ENCODE peak calls at places on chromosomes 3 and 15, in four cellular contexts. G is HL-60, J is mesenchymal stem cell, A is MM.1S. P is an unnamed sample.

GRCh38 chr3:117399311-117400068 is 689.9 kb downstream of the TUSC7 start:
- DNase-seq in G (no peak), J (peak; percentile 44), A (no peak), P (no peak)

GRCh38 chr3:180354214-180354613 is 247.7 kb upstream of the TTC14 start:
- DNase-seq in G (no peak), A (no peak), J (no peak), P (no peak)

GRCh38 chr3:56467801-56468183 is 475 bp downstream of the ERC2 start:
- DNase-seq in A (no peak), G (no peak), J (no peak), P (no peak)

GRCh38 chr3:11335056-11335608 is 62.9 kb downstream of the ATG7 start:
- DNase-seq in G (no peak), A (peak; percentile 59), J (peak; percentile 75), P (no peak)

GRCh38 chr3:55453871-55454496 is 33.1 kb downstream of the WNT5A start:
- DNase-seq in A (peak; percentile 44), G (no peak), J (no peak), P (no peak)

GRCh38 chr15:43446344-43446743 is 46.6 kb downstream of the TP53BP1 start:
- DNase-seq in J (no peak), A (no peak), G (no peak), P (no peak)

GRCh38 chr3:17033516-17034168 is 148.9 kb downstream of the PLCL2 start:
- DNase-seq in J (no peak), A (no peak), G (peak; percentile 68), P (no peak)

GRCh38 chr3:139218046-139218445 is 125.8 kb upstream of the MRPS22 start:
- DNase-seq in G (no peak), A (no peak), J (no peak), P (no peak)

GRCh38 chr3:128395500-128396125 is 71.1 kb downstream of the DNAJB8 start:
- DNase-seq in J (no peak), A (no peak), G (no peak), P (no peak)

GRCh38 chr3:193040836-193041672 is 123.4 kb upstream of the MB21D2 start:
- DNase-seq in A (peak; percentile 68), J (peak; percentile 71), G (peak; percentile 7), P (no peak)

GRCh38 chr15:80415331-80415730 is 11.1 kb downstream of the ARNT2 start:
- DNase-seq in A (no peak), J (no peak), G (no peak), P (no peak)

GRCh38 chr3:58129041-58129440 is 81.7 kb downstream of the DNASE1L3 start:
- DNase-seq in G (no peak), J (no peak), A (no peak), P (no peak)

GRCh38 chr3:45411081-45411480 is 22.7 kb downstream of the LARS2 start:
- DNase-seq in G (no peak), A (no peak), J (no peak), P (no peak)

GRCh38 chr15:66927326-66928077 is 137.9 kb upstream of the SMAD3 start:
- DNase-seq in A (no peak), J (peak; percentile 69), G (no peak), P (no peak)

GRCh38 chr15:39242345-39242744 is 338.5 kb upstream of the THBS1 start:
- DNase-seq in J (peak; percentile 44), G (no peak), A (no peak), P (no peak)

GRCh38 chr3:59549972-59550371 is 500.1 kb upstream of the CFAP20DC start:
- DNase-seq in G (no peak), A (no peak), J (no peak), P (no peak)

GRCh38 chr15:91032919-91033803 is 10.8 kb upstream of the VPS33B start:
- DNase-seq in A (peak; percentile 76), J (peak; percentile 14), G (no peak), P (no peak)

GRCh38 chr3:183193762-183194701 is 31.5 kb upstream of the LAMP3 start:
- DNase-seq in A (no peak), J (no peak), G (no peak), P (no peak)

GRCh38 chr15:99963096-99963825 is 230.0 kb upstream of the LYSMD4 start:
- DNase-seq in A (no peak), J (peak; percentile 33), G (no peak), P (no peak)

GRCh38 chr15:62901916-62902554 is 140.5 kb upstream of the TPM1 start:
- DNase-seq in A (no peak), G (peak; percentile 6), J (no peak), P (no peak)

GRCh38 chr15:101250931-101251829 is 668 bp downstream of the CHSY1 start:
- DNase-seq in G (no peak), J (peak; percentile 49), A (no peak), P (no peak)

GRCh38 chr15:31455499-31455898 is 128.9 kb downstream of the KLF13 start:
- DNase-seq in A (peak; percentile 30), J (no peak), G (no peak), P (no peak)

GRCh38 chr15:55221090-55222011 is 24.6 kb upstream of the RSL24D1 start:
- DNase-seq in J (peak; percentile 99), G (peak; percentile 99), A (peak; percentile 35), P (no peak)

GRCh38 chr15:73870700-73871408 is 2.5 kb upstream of the TBC1D21 start:
- DNase-seq in G (no peak), J (no peak), A (no peak), P (no peak)

GRCh38 chr3:168288511-168289268 is 193.0 kb upstream of the GOLIM4 start:
- DNase-seq in J (no peak), A (no peak), G (no peak), P (no peak)

GRCh38 chr3:101938262-101938847 is 89.0 kb downstream of the NFKBIZ start:
- DNase-seq in G (peak; percentile 55), J (peak; percentile 25), A (peak; percentile 26), P (no peak)

GRCh38 chr15:80915462-80915861 is 74.2 kb downstream of the MESD start:
- DNase-seq in J (no peak), A (no peak), G (no peak), P (no peak)

GRCh38 chr3:32913790-32914446 is 37.5 kb upstream of the CCR4 start:
- DNase-seq in G (no peak), J (no peak), A (no peak), P (no peak)

GRCh38 chr3:31829011-31829410 is 152.1 kb downstream of the OSBPL10 start:
- DNase-seq in J (no peak), G (no peak), A (no peak), P (no peak)

GRCh38 chr15:37133619-37134018 is 33.3 kb upstream of the MEIS2 start:
- DNase-seq in J (peak; percentile 52), G (no peak), A (no peak), P (no peak)

GRCh38 chr15:78075490-78076230 is 1.9 kb downstream of the TBC1D2B start:
- DNase-seq in J (peak; percentile 95), A (no peak), G (no peak), P (no peak)

GRCh38 chr3:50345586-50345985 is at the start of gene ZMYND10:
- DNase-seq in G (no peak), A (peak; percentile 66), J (no peak), P (no peak)

GRCh38 chr15:78790027-78790426 is 21.2 kb downstream of the ADAMTS7 start:
- DNase-seq in J (no peak), G (peak; percentile 27), A (no peak), P (no peak)

GRCh38 chr3:42894693-42895092 is 11.2 kb upstream of the ZNF662 start:
- DNase-seq in J (no peak), G (no peak), A (no peak), P (no peak)

GRCh38 chr15:41894251-41894790 is 468 bp upstream of the SPTBN5 start:
- DNase-seq in G (no peak), A (no peak), J (no peak), P (no peak)

GRCh38 chr3:55721716-55722484 is 234.8 kb upstream of the WNT5A start:
- DNase-seq in G (no peak), A (peak; percentile 50), J (peak; percentile 59), P (no peak)

GRCh38 chr3:129289201-129289921 is 10.7 kb downstream of the HMCES start:
- DNase-seq in G (no peak), A (no peak), J (peak; percentile 58), P (no peak)

DNA sequence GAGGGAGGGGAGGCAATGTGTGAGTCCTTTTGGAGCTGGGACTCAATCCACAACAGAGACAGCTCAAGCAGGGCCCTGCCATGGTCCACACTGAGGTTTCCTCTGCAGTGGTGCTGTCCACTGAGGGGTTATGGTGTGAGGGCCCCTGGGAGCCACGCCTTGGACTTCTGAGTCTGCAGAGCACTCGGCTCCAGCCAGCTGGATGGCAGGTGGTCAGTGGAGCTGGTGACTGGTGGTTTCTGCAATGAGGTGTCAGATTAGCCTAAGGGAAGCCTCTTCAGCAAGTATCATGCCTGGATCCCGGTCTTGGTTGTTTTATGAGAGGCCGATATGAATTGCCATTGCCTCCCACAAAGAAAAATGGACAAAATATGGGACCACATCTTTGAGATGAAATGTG is 21.7 kb downstream of the LSM3 start:
- DNase-seq in A (no peak), J (peak; percentile 26), G (no peak), P (no peak)
- H3K27ac ChIP-seq in A (no peak overlapping the region), J (peak overlapping the region; percentile 26), G (no peak overlapping the region), P (no peak overlapping the region)

GRCh38 chr15:50042775-50043174 is 76.3 kb downstream of the ATP8B4 start:
- DNase-seq in G (no peak), A (no peak), J (no peak), P (no peak)

GRCh38 chr15:50046159-50046558 is 72.9 kb downstream of the ATP8B4 start:
- DNase-seq in G (no peak), J (no peak), A (peak; percentile 14), P (no peak)

GRCh38 chr15:50044406-50044805 is 74.6 kb downstream of the ATP8B4 start:
- DNase-seq in J (no peak), G (no peak), A (no peak), P (no peak)

GRCh38 chr15:50046868-50047267 is 72.2 kb downstream of the ATP8B4 start:
- DNase-seq in J (peak; percentile 29), A (no peak), G (no peak), P (no peak)

GRCh38 chr15:50044904-50045303 is 74.1 kb downstream of the ATP8B4 start:
- DNase-seq in J (no peak), G (no peak), A (no peak), P (no peak)
- H3K27ac ChIP-seq in J (no peak overlapping the region), G (no peak overlapping the region), A (no peak overlapping the region), P (no peak overlapping the region)

GRCh38 chr3:126389792-126390142 is 4.9 kb upstream of the CFAP100 start:
- DNase-seq in G (no peak), A (no peak), J (no peak), P (no peak)
- H3K27ac ChIP-seq in G (no peak overlapping the region), A (no peak overlapping the region), J (no peak overlapping the region), P (peak overlapping the region; percentile 4)

GRCh38 chr3:134376786-134377431 is 2.7 kb upstream of the AMOTL2 start:
- DNase-seq in A (no peak), G (no peak), J (no peak), P (no peak)

GRCh38 chr3:134376385-134376765 is 2.1 kb upstream of the AMOTL2 start:
- DNase-seq in J (no peak), G (no peak), A (no peak), P (no peak)

GRCh38 chr3:134373942-134374790 is at the start of gene AMOTL2:
- DNase-seq in A (peak; percentile 68), J (peak; percentile 93), G (peak; percentile 25), P (peak; percentile 47)

GRCh38 chr3:134374791-134375541 is 719 bp upstream of the AMOTL2 start:
- DNase-seq in J (peak; percentile 73), A (no peak), G (no peak), P (no peak)

GRCh38 chr3:134375542-134376384 is 1.5 kb upstream of the AMOTL2 start:
- DNase-seq in A (no peak), G (no peak), J (no peak), P (no peak)
- H3K27ac ChIP-seq in A (no peak overlapping the region), G (no peak overlapping the region), J (no peak overlapping the region), P (peak overlapping the region; percentile 100)